ENCODE peak calls at places on chromosomes 5 and 9, in ten cellular contexts. K is right lobe of liver; I is central memory CD4-positive, alpha-beta T cell; E is CD8-positive, alpha-beta T cell; P is HCEC 1CT; N is thyroid gland; G is GM13976; T is left cardiac atrium; F is NCI-H1105 treated with DMSO at 0.1 percent for 48 hours; O is tibial artery. H is an unnamed sample.

GRCh38 chr5:9441610-9442009 is 104.3 kb downstream of the SEMA5A start:
- DNase-seq in T (no peak), P (peak), N (no peak), I (no peak), F (no peak), O (no peak), K (no peak), G (no peak), E (no peak), H (no peak)

GRCh38 chr5:176787676-176788075 is 22.7 kb upstream of the UNC5A start:
- DNase-seq in N (no peak), G (no peak), P (no peak), I (no peak), K (no peak), O (no peak), T (no peak), E (no peak), F (no peak), H (no peak)

GRCh38 chr9:14271078-14271673 is 42.8 kb downstream of the NFIB start:
- DNase-seq in K (peak), O (no peak), T (peak), E (no peak), F (peak), G (no peak), I (no peak), P (no peak), N (peak), H (peak)

GRCh38 chr9:131667576-131667975 is 72.3 kb downstream of the RAPGEF1 start:
- DNase-seq in I (peak), P (no peak), E (peak), N (no peak), G (no peak), T (no peak), O (no peak), F (no peak), K (no peak), H (no peak)

GRCh38 chr5:142803428-142804111 is 33.4 kb downstream of the ARHGAP26 start:
- DNase-seq in K (no peak), G (no peak), N (no peak), F (no peak), P (no peak), O (peak), E (no peak), I (no peak), T (peak), H (no peak)

GRCh38 chr9:5688109-5688508 is 59.2 kb downstream of the RIC1 start:
- DNase-seq in F (no peak), G (no peak), T (no peak), P (no peak), K (no peak), I (no peak), N (peak), O (no peak), E (no peak), H (no peak)

GRCh38 chr5:73495772-73496346 is 2.4 kb upstream of the BTF3 start:
- DNase-seq in F (no peak), P (no peak), O (no peak), T (no peak), I (no peak), K (no peak), N (no peak), G (no peak), E (no peak), H (no peak)

GRCh38 chr9:137262909-137263285 is 7.8 kb downstream of the NELFB start:
- DNase-seq in O (no peak), T (no peak), F (no peak), I (no peak), P (no peak), G (no peak), K (peak), E (no peak), N (no peak), H (no peak)

GRCh38 chr9:134381671-134382505 is 55.6 kb downstream of the RXRA start:
- DNase-seq in I (peak), O (no peak), G (peak), P (no peak), E (peak), F (no peak), T (peak), K (no peak), N (peak), H (no peak)

GRCh38 chr5:125695994-125696679 is 727.1 kb upstream of the GRAMD2B start:
- DNase-seq in K (no peak), I (no peak), E (no peak), G (no peak), O (no peak), P (peak), N (no peak), F (no peak), T (no peak), H (no peak)

GRCh38 chr9:272251-273213 is 57.9 kb downstream of the DOCK8 start:
- DNase-seq in F (no peak), N (no peak), I (peak), O (no peak), K (no peak), P (no peak), G (peak), T (no peak), E (peak), H (peak)

GRCh38 chr9:93298498-93299417 is 114.8 kb downstream of the WNK2 start:
- DNase-seq in T (no peak), O (no peak), I (no peak), G (peak), K (no peak), F (no peak), P (no peak), N (no peak), E (no peak), H (no peak)

GRCh38 chr9:124527781-124528180 is 20.6 kb upstream of the NR5A1 start:
- DNase-seq in T (no peak), O (no peak), G (no peak), N (no peak), P (peak), I (no peak), E (no peak), K (no peak), F (no peak), H (no peak)

GRCh38 chr5:142720561-142721275 is 34.8 kb upstream of the FGF1 start:
- DNase-seq in G (no peak), I (no peak), O (no peak), F (peak), E (no peak), K (peak), N (no peak), T (peak), P (no peak), H (peak)

GRCh38 chr5:107670028-107670926 is 460 bp downstream of the EFNA5 start:
- DNase-seq in T (peak), N (peak), F (peak), G (peak), I (no peak), E (no peak), P (peak), K (peak), O (peak), H (peak)

GRCh38 chr9:116589392-116590354 is 97.4 kb upstream of the TRIM32 start:
- DNase-seq in T (no peak), O (no peak), F (no peak), E (no peak), N (no peak), K (no peak), G (peak), P (peak), I (no peak), H (no peak)

GRCh38 chr9:24672336-24672735 is 126.6 kb upstream of the IZUMO3 start:
- DNase-seq in F (no peak), T (no peak), N (no peak), G (no peak), I (no peak), E (no peak), K (no peak), O (no peak), P (no peak), H (no peak)

H was measured in body of pancreas.